ENCODE peak calls at places on chromosomes 6 and 20, in ten cellular contexts. One of them, this sample, is unnamed.

GRCh38 chr6:157368359-157369049 is 12.5 kb upstream of the ZDHHC14 start:
- DNase-seq in AG04450: no peak
- DNase-seq in neural progenitor cell: no peak
- DNase-seq in fibroblast of lung: no peak
- DNase-seq in stomach: no peak
- DNase-seq in heart right ventricle: no peak
- DNase-seq in WERI-Rb-1: no peak
- DNase-seq in SJSA1: no peak
- DNase-seq in upper lobe of right lung: no peak
- DNase-seq in pancreas: no peak
- DNase-seq in this sample: no peak

GRCh38 chr6:31538805-31539400 is 2.9 kb downstream of the DDX39B start:
- DNase-seq in SJSA1: no peak
- DNase-seq in stomach: no peak
- DNase-seq in fibroblast of lung: no peak
- DNase-seq in AG04450: no peak
- DNase-seq in heart right ventricle: no peak
- DNase-seq in upper lobe of right lung: no peak
- DNase-seq in pancreas: peak
- DNase-seq in neural progenitor cell: no peak
- DNase-seq in WERI-Rb-1: no peak
- DNase-seq in this sample: no peak

GRCh38 chr20:43508106-43508505 is 609 bp downstream of the L3MBTL1 start:
- DNase-seq in fibroblast of lung: no peak
- DNase-seq in heart right ventricle: no peak
- DNase-seq in SJSA1: no peak
- DNase-seq in WERI-Rb-1: no peak
- DNase-seq in AG04450: no peak
- DNase-seq in upper lobe of right lung: no peak
- DNase-seq in stomach: no peak
- DNase-seq in neural progenitor cell: peak
- DNase-seq in pancreas: no peak
- DNase-seq in this sample: no peak

GRCh38 chr6:26240981-26241770 is 123.8 kb upstream of the BTN3A2 start:
- DNase-seq in WERI-Rb-1: no peak
- DNase-seq in SJSA1: peak
- DNase-seq in neural progenitor cell: peak
- DNase-seq in upper lobe of right lung: no peak
- DNase-seq in stomach: no peak
- DNase-seq in AG04450: no peak
- DNase-seq in heart right ventricle: peak
- DNase-seq in pancreas: no peak
- DNase-seq in fibroblast of lung: peak
- DNase-seq in this sample: no peak

GRCh38 chr20:54086444-54087134 is 16.2 kb upstream of the BCAS1 start:
- DNase-seq in upper lobe of right lung: no peak
- DNase-seq in stomach: no peak
- DNase-seq in fibroblast of lung: peak
- DNase-seq in heart right ventricle: no peak
- DNase-seq in WERI-Rb-1: no peak
- DNase-seq in neural progenitor cell: no peak
- DNase-seq in SJSA1: no peak
- DNase-seq in pancreas: no peak
- DNase-seq in AG04450: peak
- DNase-seq in this sample: no peak

GRCh38 chr20:38673731-38674177 is 50.5 kb upstream of the SLC32A1 start:
- DNase-seq in SJSA1: no peak
- DNase-seq in AG04450: no peak
- DNase-seq in WERI-Rb-1: peak
- DNase-seq in pancreas: peak
- DNase-seq in upper lobe of right lung: no peak
- DNase-seq in stomach: no peak
- DNase-seq in fibroblast of lung: no peak
- DNase-seq in neural progenitor cell: peak
- DNase-seq in heart right ventricle: no peak
- DNase-seq in this sample: no peak

GRCh38 chr20:48129319-48129973 is 344.2 kb upstream of the SULF2 start:
- DNase-seq in SJSA1: no peak
- DNase-seq in fibroblast of lung: no peak
- DNase-seq in stomach: no peak
- DNase-seq in heart right ventricle: no peak
- DNase-seq in neural progenitor cell: peak
- DNase-seq in WERI-Rb-1: no peak
- DNase-seq in upper lobe of right lung: no peak
- DNase-seq in AG04450: no peak
- DNase-seq in pancreas: no peak
- DNase-seq in this sample: no peak

GRCh38 chr6:107318100-107318736 is 141.1 kb downstream of the PDSS2 start:
- DNase-seq in fibroblast of lung: peak
- DNase-seq in AG04450: peak
- DNase-seq in heart right ventricle: peak
- DNase-seq in upper lobe of right lung: peak
- DNase-seq in pancreas: no peak
- DNase-seq in WERI-Rb-1: peak
- DNase-seq in SJSA1: peak
- DNase-seq in neural progenitor cell: peak
- DNase-seq in stomach: peak
- DNase-seq in this sample: peak

GRCh38 chr6:111011360-111012142 is 29.7 kb downstream of the RPF2 start:
- DNase-seq in AG04450: peak
- DNase-seq in fibroblast of lung: peak
- DNase-seq in upper lobe of right lung: no peak
- DNase-seq in neural progenitor cell: peak
- DNase-seq in pancreas: no peak
- DNase-seq in stomach: no peak
- DNase-seq in WERI-Rb-1: no peak
- DNase-seq in heart right ventricle: no peak
- DNase-seq in SJSA1: no peak
- DNase-seq in this sample: no peak

GRCh38 chr20:63275825-63276224 is 3.2 kb downstream of the ARFGAP1 start:
- DNase-seq in stomach: no peak
- DNase-seq in WERI-Rb-1: no peak
- DNase-seq in fibroblast of lung: no peak
- DNase-seq in SJSA1: no peak
- DNase-seq in neural progenitor cell: no peak
- DNase-seq in AG04450: no peak
- DNase-seq in heart right ventricle: no peak
- DNase-seq in upper lobe of right lung: no peak
- DNase-seq in pancreas: no peak
- DNase-seq in this sample: no peak
- H3K27ac ChIP-seq in stomach: no peak
- H3K27ac ChIP-seq in WERI-Rb-1: no peak
- H3K27ac ChIP-seq in fibroblast of lung: no peak
- H3K27ac ChIP-seq in SJSA1: no peak
- H3K27ac ChIP-seq in neural progenitor cell: no peak
- H3K27ac ChIP-seq in AG04450: no peak
- H3K27ac ChIP-seq in heart right ventricle: no peak
- H3K27ac ChIP-seq in upper lobe of right lung: no peak
- H3K27ac ChIP-seq in pancreas: no peak
- H3K27ac ChIP-seq in this sample: no peak

GRCh38 chr6:100763617-100764016 is 117.5 kb downstream of the ASCC3 start:
- DNase-seq in upper lobe of right lung: no peak
- DNase-seq in heart right ventricle: no peak
- DNase-seq in WERI-Rb-1: no peak
- DNase-seq in stomach: no peak
- DNase-seq in neural progenitor cell: no peak
- DNase-seq in SJSA1: no peak
- DNase-seq in AG04450: no peak
- DNase-seq in pancreas: no peak
- DNase-seq in fibroblast of lung: no peak
- DNase-seq in this sample: no peak
- H3K4me3 ChIP-seq in upper lobe of right lung: no peak
- H3K4me3 ChIP-seq in heart right ventricle: no peak
- H3K4me3 ChIP-seq in WERI-Rb-1: no peak
- H3K4me3 ChIP-seq in stomach: no peak
- H3K4me3 ChIP-seq in neural progenitor cell: no peak
- H3K4me3 ChIP-seq in SJSA1: no peak
- H3K4me3 ChIP-seq in AG04450: no peak
- H3K4me3 ChIP-seq in pancreas: no peak
- H3K4me3 ChIP-seq in fibroblast of lung: no peak
- H3K4me3 ChIP-seq in this sample: no peak

DNA sequence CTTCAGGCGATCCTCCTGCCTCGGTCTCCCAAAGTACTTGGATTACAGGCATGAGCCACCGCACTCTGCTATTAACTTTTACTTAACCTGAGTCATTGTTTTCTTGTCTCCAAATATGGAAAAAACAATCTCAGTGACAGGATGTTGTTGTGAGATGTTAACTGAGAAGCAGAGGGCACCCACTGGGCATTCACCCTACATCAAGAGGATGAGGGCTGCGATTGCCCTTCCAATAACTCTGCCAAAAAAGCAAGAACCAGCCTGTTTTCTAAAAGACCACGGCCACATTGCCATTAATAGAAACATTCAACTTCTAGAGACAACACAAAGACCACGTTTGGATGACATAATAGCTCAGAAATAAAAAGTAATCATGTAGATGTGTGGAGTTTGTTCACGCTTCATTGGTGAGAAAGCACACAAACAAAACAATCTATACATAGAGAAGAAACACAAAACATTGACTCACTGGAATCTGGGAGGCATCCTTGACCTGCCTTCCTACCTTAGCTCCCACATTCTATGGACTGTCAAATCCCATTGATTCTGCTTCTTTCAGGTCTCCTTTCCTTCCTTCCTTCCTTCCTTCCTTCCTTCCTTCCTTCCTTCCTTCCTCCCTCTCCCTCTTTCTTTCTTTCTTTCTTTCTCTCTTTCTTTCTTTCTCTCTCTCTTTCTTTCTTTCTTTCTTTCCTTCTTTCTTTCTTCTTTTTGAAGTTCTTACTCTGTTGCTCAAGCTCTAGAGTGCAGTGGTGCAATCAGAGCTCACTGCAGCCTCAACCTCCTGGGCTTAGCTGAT is 107.8 kb upstream of the SGK1 start:
- DNase-seq in SJSA1: no peak
- DNase-seq in stomach: no peak
- DNase-seq in upper lobe of right lung: no peak
- DNase-seq in pancreas: no peak
- DNase-seq in neural progenitor cell: no peak
- DNase-seq in AG04450: no peak
- DNase-seq in WERI-Rb-1: no peak
- DNase-seq in fibroblast of lung: no peak
- DNase-seq in heart right ventricle: no peak
- DNase-seq in this sample: no peak
- H3K27ac ChIP-seq in SJSA1: peak
- H3K27ac ChIP-seq in stomach: no peak
- H3K27ac ChIP-seq in upper lobe of right lung: no peak
- H3K27ac ChIP-seq in pancreas: no peak
- H3K27ac ChIP-seq in neural progenitor cell: no peak
- H3K27ac ChIP-seq in AG04450: no peak
- H3K27ac ChIP-seq in WERI-Rb-1: no peak
- H3K27ac ChIP-seq in fibroblast of lung: no peak
- H3K27ac ChIP-seq in heart right ventricle: no peak
- H3K27ac ChIP-seq in this sample: no peak

DNA sequence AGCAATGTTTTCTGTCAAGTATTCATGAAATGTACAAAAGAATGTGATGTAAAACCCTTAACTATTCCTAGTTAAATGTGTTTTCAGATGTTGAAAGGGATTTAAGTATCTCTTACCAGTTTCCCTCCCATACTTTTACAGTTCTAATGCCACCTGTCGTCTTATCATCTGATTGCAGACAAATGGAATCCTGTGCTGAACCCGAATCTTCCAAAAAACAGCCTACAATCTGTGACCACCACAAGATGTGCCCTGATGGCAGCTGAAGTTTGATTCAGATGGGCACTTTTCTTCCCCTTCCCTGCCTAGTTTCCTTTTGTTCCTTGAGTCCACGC is 1.9 kb downstream of the TOMM6 start:
- DNase-seq in upper lobe of right lung: no peak
- DNase-seq in stomach: no peak
- DNase-seq in SJSA1: no peak
- DNase-seq in fibroblast of lung: no peak
- DNase-seq in pancreas: no peak
- DNase-seq in WERI-Rb-1: no peak
- DNase-seq in AG04450: no peak
- DNase-seq in neural progenitor cell: no peak
- DNase-seq in heart right ventricle: no peak
- DNase-seq in this sample: no peak
- H3K4me3 ChIP-seq in upper lobe of right lung: no peak
- H3K4me3 ChIP-seq in stomach: no peak
- H3K4me3 ChIP-seq in SJSA1: no peak
- H3K4me3 ChIP-seq in fibroblast of lung: no peak
- H3K4me3 ChIP-seq in pancreas: no peak
- H3K4me3 ChIP-seq in WERI-Rb-1: no peak
- H3K4me3 ChIP-seq in AG04450: no peak
- H3K4me3 ChIP-seq in neural progenitor cell: no peak
- H3K4me3 ChIP-seq in heart right ventricle: no peak
- H3K4me3 ChIP-seq in this sample: no peak

DNA sequence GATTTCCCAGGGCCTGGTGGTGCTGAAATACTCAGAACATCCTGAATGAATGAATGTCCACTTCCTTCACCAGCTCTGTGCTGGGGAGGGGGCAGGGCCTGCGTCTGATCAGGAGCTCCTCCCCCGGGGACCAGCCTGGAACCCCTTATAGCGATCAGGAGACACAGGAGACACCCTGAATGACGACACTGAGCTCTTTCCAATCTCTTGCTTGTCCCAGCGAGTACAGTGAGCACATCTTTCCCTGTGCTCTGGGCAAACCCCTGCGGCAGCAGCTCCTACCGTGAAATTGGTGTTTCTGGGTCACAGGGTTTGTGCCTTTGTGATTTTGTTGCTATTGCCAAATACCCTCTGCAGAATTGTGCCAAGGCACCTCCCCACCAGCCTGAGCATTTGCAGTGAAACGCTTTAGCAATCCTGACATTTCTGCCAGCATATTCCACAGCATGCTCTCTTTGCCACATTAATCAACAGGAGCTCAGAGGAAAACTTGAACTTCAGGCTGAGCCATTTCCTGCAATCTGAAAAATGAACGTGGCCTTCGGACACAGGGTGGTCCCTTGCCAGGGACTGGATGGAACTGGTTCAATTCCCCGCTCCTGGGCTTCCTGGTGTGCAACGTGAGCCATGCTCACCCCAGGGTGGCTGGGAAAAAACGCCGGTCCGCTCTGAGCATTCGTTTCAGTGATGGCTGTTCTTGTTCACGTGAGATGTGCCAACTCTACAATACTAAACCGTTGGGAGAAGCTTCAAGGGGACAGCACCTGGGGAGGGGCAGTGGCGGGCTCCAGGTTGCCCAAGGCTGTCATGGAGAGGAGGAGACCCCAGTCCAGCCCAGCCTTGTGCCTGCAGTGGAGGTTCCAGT is 23.0 kb upstream of the MRGBP start:
- DNase-seq in neural progenitor cell: no peak
- DNase-seq in SJSA1: no peak
- DNase-seq in heart right ventricle: no peak
- DNase-seq in fibroblast of lung: peak
- DNase-seq in WERI-Rb-1: peak
- DNase-seq in pancreas: peak
- DNase-seq in stomach: no peak
- DNase-seq in upper lobe of right lung: no peak
- DNase-seq in AG04450: no peak
- DNase-seq in this sample: no peak
- H3K27ac ChIP-seq in neural progenitor cell: no peak
- H3K27ac ChIP-seq in SJSA1: no peak
- H3K27ac ChIP-seq in heart right ventricle: no peak
- H3K27ac ChIP-seq in fibroblast of lung: no peak
- H3K27ac ChIP-seq in WERI-Rb-1: peak
- H3K27ac ChIP-seq in pancreas: peak
- H3K27ac ChIP-seq in stomach: no peak
- H3K27ac ChIP-seq in upper lobe of right lung: no peak
- H3K27ac ChIP-seq in AG04450: no peak
- H3K27ac ChIP-seq in this sample: no peak